ENCODE peak calls at places on chromosome 15, in nine cellular contexts. J is transverse colon, M is SK-N-SH, F is HFF-Myc, W is thyroid gland, Y is body of pancreas, L is stomach, E is AG04450, X is NB4. K is an unnamed sample.

GRCh38 chr15:70198441-70199123 is 100.9 kb upstream of the TLE3 start:
- DNase-seq in X (no peak), E (no peak), L (no peak), Y (no peak), F (no peak), M (no peak), W (peak), J (no peak), K (no peak)

GRCh38 chr15:90595760-90596155 is 66.0 kb downstream of the CRTC3 start:
- DNase-seq in E (no peak), M (no peak), Y (no peak), X (no peak), L (no peak), J (no peak), W (no peak), F (no peak), K (no peak)

GRCh38 chr15:22780267-22780666 is 6.2 kb upstream of the NIPA1 start:
- DNase-seq in W (no peak), M (no peak), F (no peak), J (no peak), Y (no peak), X (no peak), L (no peak), E (no peak), K (no peak)

GRCh38 chr15:38129531-38130199 is 123.0 kb upstream of the SPRED1 start:
- DNase-seq in Y (peak), L (peak), M (peak), E (peak), W (peak), F (peak), X (peak), J (peak), K (peak)

GRCh38 chr15:38474155-38474757 is 20.3 kb downstream of the FAM98B start:
- DNase-seq in L (no peak), X (peak), W (no peak), F (peak), Y (peak), J (no peak), E (no peak), M (peak), K (peak)

GRCh38 chr15:93771429-93772020 is 459.8 kb upstream of the MCTP2 start:
- DNase-seq in J (no peak), E (no peak), F (no peak), Y (no peak), X (no peak), L (no peak), W (no peak), M (no peak), K (no peak)

GRCh38 chr15:34436956-34437442 is 609 bp downstream of the GOLGA8A start:
- DNase-seq in F (no peak), M (peak), Y (peak), E (no peak), L (peak), J (peak), W (peak), X (peak), K (no peak)

GRCh38 chr15:58616171-58616570 is 133.3 kb downstream of the ADAM10 start:
- DNase-seq in E (no peak), J (no peak), Y (no peak), W (no peak), F (no peak), L (no peak), M (no peak), X (no peak), K (no peak)

GRCh38 chr15:27358751-27359434 is 387.9 kb downstream of the GABRG3 start:
- DNase-seq in F (no peak), Y (peak), E (no peak), X (peak), M (peak), J (no peak), L (no peak), W (peak), K (no peak)

GRCh38 chr15:53808058-53808703 is 48.7 kb upstream of the WDR72 start:
- DNase-seq in W (no peak), X (no peak), M (peak), F (no peak), J (no peak), Y (no peak), E (no peak), L (no peak), K (no peak)

GRCh38 chr15:42037650-42038049 is 16.8 kb upstream of the PLA2G4E start:
- DNase-seq in E (no peak), J (peak), L (peak), X (no peak), F (no peak), Y (peak), W (peak), M (no peak), K (no peak)

GRCh38 chr15:88655780-88656488 is 17.1 kb downstream of the ISG20 start:
- DNase-seq in E (no peak), L (peak), F (no peak), J (no peak), M (no peak), Y (no peak), W (no peak), X (no peak), K (no peak)

GRCh38 chr15:88655103-88655553 is 16.3 kb downstream of the ISG20 start:
- DNase-seq in M (no peak), F (no peak), L (peak), Y (no peak), E (no peak), X (no peak), J (no peak), W (no peak), K (no peak)

GRCh38 chr15:88657326-88658069 is 18.7 kb downstream of the ISG20 start:
- DNase-seq in J (no peak), W (peak), Y (peak), M (peak), E (no peak), F (no peak), L (peak), X (peak), K (no peak)

GRCh38 chr15:88658070-88658965 is 19.5 kb downstream of the ISG20 start:
- DNase-seq in J (no peak), E (no peak), F (no peak), X (no peak), L (peak), W (no peak), Y (no peak), M (no peak), K (no peak)

DNA sequence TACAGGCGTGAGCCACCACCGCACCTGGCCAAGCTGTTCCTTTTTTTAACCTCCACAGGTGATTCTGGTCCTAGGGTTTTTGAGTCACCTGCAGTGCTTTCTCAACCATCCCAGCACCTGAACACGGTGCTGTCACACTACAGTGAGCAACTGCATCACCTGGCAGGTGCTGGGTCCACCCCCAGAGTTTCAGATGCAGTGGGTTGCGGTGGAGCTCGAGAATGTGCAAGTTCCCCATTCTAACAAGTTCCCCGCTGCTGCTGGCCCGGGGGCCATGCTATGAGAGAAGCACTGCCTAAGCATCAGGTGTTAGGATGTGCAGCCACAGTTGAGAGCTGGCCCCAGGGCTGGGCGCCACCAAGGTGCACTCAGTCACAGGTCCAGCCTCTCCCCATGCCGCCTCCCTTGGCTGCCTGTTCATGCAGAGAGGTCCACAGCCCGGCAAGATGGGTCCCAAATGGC is 18.0 kb downstream of the ISG20 start:
- DNase-seq in L (peak), X (no peak), W (no peak), J (peak), F (no peak), Y (no peak), E (no peak), M (no peak), K (no peak)
- H3K4me3 ChIP-seq in L (no peak), X (no peak), W (no peak), J (no peak), F (no peak), Y (no peak), E (no peak), M (no peak), K (no peak)

DNA sequence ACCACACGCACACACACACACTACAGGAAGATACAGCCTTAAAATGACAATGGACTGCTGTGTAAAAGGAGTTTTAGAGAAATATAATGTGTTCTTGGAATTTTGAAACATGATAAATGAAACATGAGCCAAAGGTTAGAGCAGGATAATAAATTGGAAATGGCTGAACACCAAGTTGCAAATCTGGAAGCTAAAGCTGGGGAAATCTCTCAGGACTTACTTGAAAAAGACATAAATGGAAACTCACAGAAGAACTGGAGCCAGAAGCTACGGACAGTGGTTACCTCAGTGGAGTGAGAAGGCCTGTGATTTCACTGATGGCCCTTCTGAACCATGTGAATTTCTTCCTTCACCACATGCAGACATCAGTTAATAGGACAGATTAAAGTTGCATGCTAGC is 37.3 kb upstream of the ATP10A start:
- DNase-seq in X (no peak), F (no peak), M (no peak), L (no peak), E (no peak), J (no peak), Y (no peak), W (no peak), K (no peak)
- H3K4me3 ChIP-seq in X (no peak), F (no peak), M (no peak), L (no peak), E (no peak), J (no peak), Y (no peak), W (no peak), K (no peak)

GRCh38 chr15:40901053-40901443 is 6.8 kb downstream of the VPS18 start:
- DNase-seq in L (no peak), W (no peak), Y (no peak), M (no peak), F (no peak), X (no peak), J (no peak), E (no peak), K (no peak)
- H3K4me3 ChIP-seq in L (no peak), W (no peak), Y (no peak), M (no peak), F (no peak), X (no peak), J (no peak), E (no peak), K (no peak)

GRCh38 chr15:73633991-73634495 is 854 bp upstream of the NPTN start:
- DNase-seq in W (no peak), X (peak), Y (no peak), E (peak), L (no peak), M (no peak), F (peak), J (no peak), K (peak)
- H3K4me3 ChIP-seq in W (no peak), X (peak), Y (no peak), E (peak), L (peak), M (peak), F (peak), J (peak), K (peak)

GRCh38 chr15:51969728-51970127 is 1.9 kb downstream of the LEO1 start:
- DNase-seq in M (no peak), W (no peak), X (peak), Y (no peak), L (no peak), J (no peak), F (no peak), E (no peak), K (no peak)
- H3K4me3 ChIP-seq in M (peak), W (no peak), X (peak), Y (no peak), L (no peak), J (no peak), F (peak), E (no peak), K (no peak)

DNA sequence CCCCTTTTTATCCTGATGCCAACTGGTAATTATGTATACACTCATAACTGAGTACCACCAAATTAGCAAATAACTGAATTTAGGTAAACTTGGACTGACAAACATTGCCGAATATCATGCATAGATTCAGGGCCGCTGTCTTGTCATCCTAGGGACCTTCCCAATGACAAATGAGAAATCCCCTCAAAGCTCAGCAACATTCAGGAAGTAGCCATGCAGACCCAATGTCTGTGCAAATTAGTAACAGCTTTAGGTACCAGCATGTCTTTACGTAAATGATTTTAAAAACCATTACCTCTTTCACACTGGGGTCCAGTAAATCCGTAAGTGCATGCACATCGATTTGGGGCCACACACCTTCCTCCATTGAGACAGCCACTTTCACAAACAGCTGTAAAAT is 49.5 kb downstream of the FBN1 start:
- DNase-seq in L (no peak), F (no peak), X (no peak), J (no peak), M (no peak), Y (no peak), E (no peak), W (no peak), K (no peak)
- H3K4me3 ChIP-seq in L (no peak), F (no peak), X (no peak), J (no peak), M (no peak), Y (no peak), E (no peak), W (no peak), K (no peak)

GRCh38 chr15:78524230-78524629 is 16.0 kb upstream of the PSMA4 start:
- DNase-seq in F (no peak), W (no peak), X (no peak), M (no peak), J (no peak), L (no peak), Y (no peak), E (no peak), K (no peak)

GRCh38 chr15:78527325-78527724 is 12.9 kb upstream of the PSMA4 start:
- DNase-seq in E (no peak), L (no peak), W (no peak), F (no peak), X (no peak), J (no peak), Y (no peak), M (no peak), K (no peak)
- H3K4me3 ChIP-seq in E (no peak), L (no peak), W (no peak), F (no peak), X (no peak), J (no peak), Y (no peak), M (no peak), K (no peak)

GRCh38 chr15:92393994-92394326 is 279 bp downstream of the ST8SIA2 start:
- DNase-seq in J (no peak), L (no peak), W (no peak), X (no peak), F (no peak), E (no peak), M (no peak), Y (no peak), K (no peak)
- H3K4me3 ChIP-seq in J (peak), L (peak), W (no peak), X (no peak), F (no peak), E (peak), M (no peak), Y (no peak), K (peak)

DNA sequence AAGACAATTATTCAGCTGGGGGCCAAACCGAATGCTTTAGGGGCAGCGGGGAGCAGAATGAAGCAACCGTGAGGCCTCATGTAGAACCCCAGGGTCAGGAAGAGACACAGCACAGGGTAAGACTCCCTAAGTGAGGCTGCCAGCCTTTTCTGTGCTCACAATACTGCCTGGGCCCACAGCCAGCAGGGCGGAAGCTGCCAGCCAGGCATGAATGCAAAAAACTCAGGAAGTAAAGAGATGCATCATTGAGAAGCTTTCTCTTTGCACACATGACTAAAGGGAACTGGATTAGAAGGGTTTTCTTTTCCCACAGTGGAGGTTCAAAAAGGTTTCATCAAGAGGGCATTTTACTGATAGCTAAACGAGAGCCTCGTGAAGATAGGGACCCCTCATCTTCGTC is 33.3 kb downstream of the CA12 start:
- DNase-seq in Y (peak), F (no peak), E (no peak), W (peak), J (peak), X (no peak), M (peak), L (peak), K (no peak)
- H3K4me3 ChIP-seq in Y (no peak), F (no peak), E (no peak), W (no peak), J (no peak), X (no peak), M (no peak), L (no peak), K (no peak)

DNA sequence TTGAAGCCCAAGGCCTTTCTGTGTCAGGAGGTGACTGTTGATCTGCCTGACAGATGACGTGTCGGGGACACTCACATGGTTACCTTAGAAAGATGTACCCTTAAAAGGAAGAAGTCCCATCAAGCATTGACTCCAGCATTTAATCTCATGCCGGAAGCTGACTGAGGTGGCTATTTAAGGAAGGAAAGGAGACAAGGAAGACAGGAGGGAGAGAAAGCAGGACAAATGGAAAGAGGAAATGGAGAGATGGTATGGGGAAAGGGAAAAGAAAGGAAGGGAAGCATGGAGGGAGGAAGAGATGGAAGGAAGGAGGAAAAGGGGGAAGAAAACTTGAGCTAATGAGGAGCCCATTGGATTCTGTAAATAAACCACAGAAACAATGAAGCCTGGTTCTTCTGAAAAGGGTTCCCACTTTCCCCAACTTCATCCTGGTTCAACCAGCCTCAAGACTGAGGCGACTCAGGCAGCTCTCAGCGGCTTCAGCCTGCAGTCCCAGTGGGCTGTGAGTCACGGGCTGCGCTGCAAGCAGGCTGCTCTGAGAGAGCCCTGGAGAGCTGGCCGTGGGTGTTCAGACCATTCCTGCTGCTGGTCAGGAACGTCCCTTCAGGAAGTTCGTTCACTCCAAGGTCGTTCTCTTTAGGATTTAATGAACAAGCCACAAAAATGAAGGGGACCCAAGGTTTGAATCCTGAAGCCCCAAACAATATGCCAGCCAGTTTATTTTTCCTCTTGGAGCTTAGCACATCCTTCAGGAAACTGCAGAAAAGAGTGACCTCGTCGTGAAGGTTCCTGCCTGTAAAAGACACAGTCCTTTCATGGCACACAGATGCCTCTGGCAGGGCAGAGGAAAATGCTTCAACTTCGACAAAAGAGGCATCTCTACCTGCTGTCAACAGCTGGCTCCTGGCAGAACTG is 69.6 kb upstream of the THBS1 start:
- DNase-seq in L (no peak), X (peak), J (peak), M (no peak), E (peak), Y (peak), W (no peak), F (peak), K (peak)
- H3K4me3 ChIP-seq in L (no peak), X (no peak), J (no peak), M (peak), E (peak), Y (no peak), W (no peak), F (no peak), K (no peak)

K was measured in astrocyte of the cerebellum.